ENCODE peak calls at places on chromosomes 4 and X, in seven cellular contexts. N is left ventricle myocardium inferior; M is cardiac muscle cell; E is mesenchymal stem cell; U is right cardiac atrium; K is CD8-positive, alpha-beta T cell; S is heart left ventricle. T is an unnamed sample. For H3K9me3, the result is how much of the 10 kb centered on the place peaks cover.

GRCh38 chr4:106796866-106797265 is 239.2 kb downstream of the DKK2 start:
- DNase-seq in N (no peak), M (no peak), E (peak), U (no peak), K (no peak), S (no peak), T (no peak)

GRCh38 chr4:99483636-99484035 is 27.2 kb upstream of the C4orf17 start:
- DNase-seq in N (no peak), M (no peak), E (no peak), U (no peak), K (no peak), S (no peak), T (no peak)

GRCh38 chrX:44094821-44095530 is 121.8 kb upstream of the NDP start:
- DNase-seq in N (no peak), M (no peak), E (no peak), U (no peak), K (no peak), S (no peak), T (no peak)

GRCh38 chrX:18702362-18703195 is 4.9 kb upstream of the PPEF1 start:
- DNase-seq in N (no peak), M (peak), E (peak), U (no peak), K (no peak), S (no peak), T (no peak)

GRCh38 chr4:122855491-122855890 is 28.9 kb downstream of the FGF2 start:
- DNase-seq in N (no peak), M (no peak), E (no peak), U (no peak), K (no peak), S (no peak), T (no peak)

GRCh38 chrX:31036895-31037294 is 34.9 kb downstream of the FTHL17 start:
- DNase-seq in N (peak), M (peak), E (peak), U (peak), K (no peak), S (no peak), T (peak)

GRCh38 chr4:120682981-120683380 is 239.5 kb downstream of the PRDM5 start:
- DNase-seq in N (no peak), M (no peak), E (no peak), U (no peak), K (no peak), S (no peak), T (no peak)

GRCh38 chr4:123545569-123546122 is 149.1 kb downstream of the SPRY1 start:
- DNase-seq in N (no peak), M (no peak), E (no peak), U (no peak), K (no peak), S (no peak), T (no peak)

GRCh38 chrX:150258176-150258425 is 105.0 kb upstream of the MAMLD1 start:
- DNase-seq in N (no peak), M (no peak), E (no peak), U (no peak), K (no peak), S (no peak), T (no peak)

GRCh38 chr4:162485486-162485885 is 321.7 kb upstream of the FSTL5 start:
- DNase-seq in N (no peak), M (no peak), E (peak), U (peak), K (no peak), S (no peak), T (no peak)

GRCh38 chr4:40850496-40850895 is 100.7 kb downstream of the NSUN7 start:
- DNase-seq in N (no peak), M (no peak), E (no peak), U (no peak), K (no peak), S (no peak), T (peak)

GRCh38 chr4:25862411-25863346 is at the start of gene SEL1L3:
- DNase-seq in N (peak), M (peak), E (no peak), U (peak), K (peak), S (peak), T (no peak)

GRCh38 chr4:143559757-143560147 is 46.2 kb downstream of the SMARCA5 start:
- DNase-seq in N (no peak), M (peak), E (no peak), U (no peak), K (peak), S (peak), T (no peak)

GRCh38 chr4:112944006-112944405 is 105.4 kb upstream of the ANK2 start:
- DNase-seq in N (no peak), M (no peak), E (no peak), U (no peak), K (no peak), S (no peak), T (no peak)

GRCh38 chr4:81664079-81664478 is 192.4 kb upstream of the RASGEF1B start:
- DNase-seq in N (no peak), M (peak), E (no peak), U (no peak), K (no peak), S (no peak), T (no peak)

GRCh38 chr4:124713213-124713592 is 671 bp upstream of the ANKRD50 start:
- DNase-seq in N (peak), M (peak), E (peak), U (peak), K (no peak), S (peak), T (peak)

GRCh38 chr4:113050837-113051236 is 1.4 kb downstream of the ANK2 start:
- DNase-seq in N (no peak), M (no peak), E (no peak), U (no peak), K (no peak), S (no peak), T (no peak)

GRCh38 chr4:107825072-107825789 is 499 bp downstream of the SGMS2 start:
- DNase-seq in N (no peak), M (peak), E (peak), U (peak), K (no peak), S (peak), T (peak)

GRCh38 chr4:190020790-190021717 is 6.0 kb downstream of the FRG2 start:
- DNase-seq in N (no peak), M (peak), E (no peak), U (peak), K (no peak), S (peak), T (peak)

GRCh38 chr4:154626793-154627484 is 14.5 kb upstream of the FGG start:
- DNase-seq in N (peak), M (peak), E (peak), U (peak), K (peak), S (peak), T (no peak)

GRCh38 chr4:38948551-38948950 is 80.9 kb downstream of the FAM114A1 start:
- DNase-seq in N (no peak), M (peak), E (peak), U (peak), K (no peak), S (no peak), T (peak)

GRCh38 chr4:125070869-125071268 is 243.9 kb upstream of the FAT4 start:
- DNase-seq in N (no peak), M (no peak), E (no peak), U (no peak), K (no peak), S (no peak), T (no peak)

GRCh38 chr4:10106421-10107039 is 10.1 kb downstream of the WDR1 start:
- DNase-seq in N (no peak), M (peak), E (peak), U (peak), K (peak), S (no peak), T (peak)

GRCh38 chr4:1194028-1194900 is 21.9 kb upstream of the SPON2 start:
- DNase-seq in N (peak), M (peak), E (peak), U (peak), K (no peak), S (peak), T (peak)

GRCh38 chr4:146514651-146515379 is 6.9 kb downstream of the SLC10A7 start:
- DNase-seq in N (no peak), M (no peak), E (no peak), U (no peak), K (no peak), S (no peak), T (no peak)

GRCh38 chr4:162131256-162131655 is 32.5 kb downstream of the FSTL5 start:
- DNase-seq in N (no peak), M (no peak), E (no peak), U (no peak), K (no peak), S (no peak), T (no peak)

GRCh38 chrX:132651411-132652086 is 162.7 kb upstream of the MBNL3 start:
- DNase-seq in N (no peak), M (no peak), E (peak), U (no peak), K (no peak), S (no peak), T (no peak)

GRCh38 chr4:26062221-26062620 is 148.2 kb downstream of the SMIM20 start:
- DNase-seq in N (no peak), M (no peak), E (no peak), U (no peak), K (no peak), S (no peak), T (no peak)

GRCh38 chrX:148649145-148649645 is 148.8 kb downstream of the AFF2 start:
- DNase-seq in N (no peak), M (peak), E (no peak), U (no peak), K (no peak), S (no peak), T (no peak)

GRCh38 chr4:153521995-153522799 is 56.0 kb downstream of the TMEM131L start:
- DNase-seq in N (no peak), M (no peak), E (no peak), U (no peak), K (peak), S (no peak), T (no peak)

GRCh38 chrX:136397001-136397400 is 90.7 kb upstream of the BRS3 start:
- DNase-seq in N (no peak), M (no peak), E (peak), U (no peak), K (no peak), S (no peak), T (no peak)

GRCh38 chr4:18020671-18021469 is 685 bp downstream of the LCORL start:
- DNase-seq in N (peak), M (peak), E (peak), U (peak), K (peak), S (peak), T (peak)

GRCh38 chr4:184651899-184652298 is 2.4 kb downstream of the PRIMPOL start:
- DNase-seq in N (no peak), M (no peak), E (no peak), U (no peak), K (no peak), S (no peak), T (no peak)

GRCh38 chrX:10175317-10175871 is 18.6 kb downstream of the CLCN4 start:
- DNase-seq in N (no peak), M (peak), E (peak), U (no peak), K (no peak), S (no peak), T (peak)

GRCh38 chrX:65718538-65718937 is 51.1 kb downstream of the MSN start:
- DNase-seq in N (no peak), M (no peak), E (no peak), U (no peak), K (no peak), S (no peak), T (no peak)

GRCh38 chr4:39085891-39086290 is 23.9 kb downstream of the KLHL5 start:
- DNase-seq in N (no peak), M (peak), E (no peak), U (no peak), K (no peak), S (no peak), T (no peak)

DNA sequence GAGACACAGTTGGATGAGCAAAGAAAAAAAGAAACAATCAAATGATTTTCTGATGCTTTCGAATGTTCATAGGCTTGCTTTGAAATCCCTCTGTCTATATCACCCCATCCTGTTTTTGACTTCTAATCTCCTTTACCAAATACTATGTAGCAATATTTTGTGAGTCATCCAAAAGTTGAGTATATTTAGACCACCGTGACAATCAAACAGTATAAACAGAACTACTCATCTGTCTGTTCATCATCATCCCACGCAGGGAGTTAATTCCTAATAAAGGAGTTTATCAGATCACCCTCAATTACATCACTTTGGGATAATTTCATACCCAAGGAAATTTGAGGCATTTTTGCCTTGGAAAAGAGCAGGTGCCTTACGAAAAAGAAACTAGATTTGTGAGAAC is 212.9 kb downstream of the CBR4 start:
- DNase-seq in N (no peak), M (peak), E (peak), U (no peak), K (no peak), S (no peak), T (no peak)
- H3K4me3 ChIP-seq in N (no peak), M (no peak), E (no peak), U (no peak), K (no peak), S (no peak), T (no peak)

GRCh38 chrX:123570011-123570590 is 162.8 kb downstream of the THOC2 start:
- DNase-seq in N (no peak), M (no peak), E (no peak), U (no peak), K (no peak), S (no peak), T (no peak)
- H3K9me3 ChIP-seq in N (under half), M (under half), E (under half), U (under half), K (under half), S (under half), T (under half)

GRCh38 chr4:186204103-186204559 is 12.8 kb downstream of the CYP4V2 start:
- DNase-seq in N (no peak), M (peak), E (no peak), U (no peak), K (peak), S (no peak), T (no peak)
- H3K27ac ChIP-seq in N (no peak), M (no peak), E (no peak), U (no peak), K (peak), S (no peak), T (peak)

GRCh38 chrX:153609917-153610833 is 11.2 kb upstream of the CCNQ start:
- DNase-seq in N (peak), M (peak), E (peak), U (peak), K (peak), S (peak), T (peak)
- H3K4me3 ChIP-seq in N (peak), M (peak), E (peak), U (peak), K (peak), S (peak), T (peak)

DNA sequence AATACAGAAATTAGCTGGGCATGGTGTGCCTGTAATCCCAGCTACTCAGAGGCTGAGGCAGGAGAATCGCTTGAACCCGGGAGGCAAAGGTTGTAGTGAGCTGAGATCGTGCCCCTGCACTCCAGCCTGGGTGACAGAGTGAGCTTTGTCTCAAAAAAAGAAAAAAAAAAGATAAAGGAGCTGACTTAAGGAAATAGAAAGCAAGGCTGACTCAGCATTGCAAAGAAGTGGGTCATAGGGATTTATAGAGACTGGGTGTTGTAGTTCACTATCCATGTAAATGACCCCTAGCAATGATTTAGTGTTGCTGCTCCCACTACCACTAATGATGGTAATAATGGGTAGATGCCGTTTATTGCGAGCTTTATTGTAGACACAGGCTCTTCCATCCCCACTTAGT is 47.6 kb downstream of the ADD1 start:
- DNase-seq in N (no peak), M (peak), E (peak), U (no peak), K (no peak), S (no peak), T (no peak)
- H3K9me3 ChIP-seq in N (under half), M (under half), E (under half), U (under half), K (under half), S (under half), T (under half)

DNA sequence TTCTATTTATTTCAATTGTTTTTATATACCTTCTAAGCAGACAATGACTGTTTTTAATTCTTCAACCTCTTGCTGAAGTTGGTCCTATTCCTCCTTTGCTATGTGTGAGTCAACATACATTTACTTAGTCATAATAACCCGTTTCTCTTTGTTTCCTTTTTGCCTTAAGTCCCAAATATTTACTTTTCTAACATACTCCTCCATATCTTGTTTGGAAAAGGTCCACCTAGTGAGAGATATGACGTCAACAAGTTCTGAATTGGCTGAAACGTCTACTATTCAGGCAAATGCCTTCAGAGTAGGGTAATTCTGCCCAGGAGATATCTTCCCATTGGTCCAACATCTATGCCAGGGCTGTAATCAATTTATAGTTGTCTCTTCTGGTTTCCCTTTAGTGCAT is 179.3 kb upstream of the GEMIN8 start:
- DNase-seq in N (no peak), M (no peak), E (no peak), U (no peak), K (no peak), S (no peak), T (no peak)
- H3K27ac ChIP-seq in N (no peak), M (no peak), E (no peak), U (no peak), K (no peak), S (no peak), T (no peak)

GRCh38 chr4:104494161-104494560 is 533 bp downstream of the CXXC4 start:
- DNase-seq in N (no peak), M (no peak), E (no peak), U (no peak), K (no peak), S (no peak), T (no peak)
- H3K4me3 ChIP-seq in N (peak), M (peak), E (no peak), U (peak), K (no peak), S (peak), T (no peak)